ENCODE peak calls at places on chromosomes 7 and 10, in four cellular contexts. One of them, this sample, is unnamed.

GRCh38 chr10:66457629-66458028 is 468.2 kb upstream of the LRRTM3 start:
- DNase-seq in fibroblast of lung: no peak
- DNase-seq in endothelial cell of umbilical vein: no peak
- DNase-seq in mammary epithelial cell: no peak
- DNase-seq in this sample: no peak

GRCh38 chr7:68733219-68734143 is 864.8 kb upstream of the AUTS2 start:
- DNase-seq in fibroblast of lung: no peak
- DNase-seq in endothelial cell of umbilical vein: no peak
- DNase-seq in mammary epithelial cell: no peak
- DNase-seq in this sample: no peak

GRCh38 chr7:20201380-20201779 is 15.8 kb downstream of the MACC1 start:
- DNase-seq in fibroblast of lung: no peak
- DNase-seq in endothelial cell of umbilical vein: no peak
- DNase-seq in mammary epithelial cell: no peak
- DNase-seq in this sample: no peak

GRCh38 chr7:144854839-144855424 is 19.1 kb upstream of the TPK1 start:
- DNase-seq in fibroblast of lung: peak; percentile 59
- DNase-seq in endothelial cell of umbilical vein: peak; percentile 40
- DNase-seq in mammary epithelial cell: peak; percentile 4
- DNase-seq in this sample: no peak

GRCh38 chr7:1940863-1941262 is 270.8 kb downstream of the ELFN1 start:
- DNase-seq in fibroblast of lung: no peak
- DNase-seq in endothelial cell of umbilical vein: no peak
- DNase-seq in mammary epithelial cell: no peak
- DNase-seq in this sample: no peak

GRCh38 chr10:68067029-68067428 is 8.1 kb downstream of the HERC4 start:
- DNase-seq in fibroblast of lung: no peak
- DNase-seq in endothelial cell of umbilical vein: no peak
- DNase-seq in mammary epithelial cell: no peak
- DNase-seq in this sample: no peak

GRCh38 chr10:83515001-83515400 is 624.3 kb upstream of the GHITM start:
- DNase-seq in fibroblast of lung: no peak
- DNase-seq in endothelial cell of umbilical vein: no peak
- DNase-seq in mammary epithelial cell: no peak
- DNase-seq in this sample: no peak

GRCh38 chr7:23106491-23106800 is 861 bp downstream of the KLHL7 start:
- DNase-seq in fibroblast of lung: peak; percentile 30
- DNase-seq in endothelial cell of umbilical vein: no peak
- DNase-seq in mammary epithelial cell: no peak
- DNase-seq in this sample: no peak

GRCh38 chr7:140654661-140655060 is 14.0 kb upstream of the DENND2A start:
- DNase-seq in fibroblast of lung: no peak
- DNase-seq in endothelial cell of umbilical vein: no peak
- DNase-seq in mammary epithelial cell: no peak
- DNase-seq in this sample: no peak

GRCh38 chr10:22364407-22364806 is 19.1 kb downstream of the SPAG6 start:
- DNase-seq in fibroblast of lung: no peak
- DNase-seq in endothelial cell of umbilical vein: no peak
- DNase-seq in mammary epithelial cell: no peak
- DNase-seq in this sample: no peak

GRCh38 chr10:62638062-62638477 is 166.4 kb upstream of the ADO start:
- DNase-seq in fibroblast of lung: peak; percentile 59
- DNase-seq in endothelial cell of umbilical vein: no peak
- DNase-seq in mammary epithelial cell: peak; percentile 70
- DNase-seq in this sample: no peak

GRCh38 chr7:32916006-32916405 is 24.4 kb upstream of the KBTBD2 start:
- DNase-seq in fibroblast of lung: no peak
- DNase-seq in endothelial cell of umbilical vein: no peak
- DNase-seq in mammary epithelial cell: no peak
- DNase-seq in this sample: no peak

GRCh38 chr10:91642831-91643692 is 10.2 kb upstream of the PPP1R3C start:
- DNase-seq in fibroblast of lung: peak; percentile 62
- DNase-seq in endothelial cell of umbilical vein: no peak
- DNase-seq in mammary epithelial cell: peak; percentile 53
- DNase-seq in this sample: no peak

GRCh38 chr10:103793920-103794883 is 61.2 kb downstream of the SH3PXD2A start:
- DNase-seq in fibroblast of lung: no peak
- DNase-seq in endothelial cell of umbilical vein: no peak
- DNase-seq in mammary epithelial cell: no peak
- DNase-seq in this sample: no peak

GRCh38 chr7:40644454-40645188 is 509.8 kb downstream of the SUGCT start:
- DNase-seq in fibroblast of lung: no peak
- DNase-seq in endothelial cell of umbilical vein: no peak
- DNase-seq in mammary epithelial cell: no peak
- DNase-seq in this sample: no peak

GRCh38 chr10:5545778-5546710 is 21.3 kb downstream of the CALML3 start:
- DNase-seq in fibroblast of lung: peak; percentile 95
- DNase-seq in endothelial cell of umbilical vein: peak; percentile 95
- DNase-seq in mammary epithelial cell: peak; percentile 48
- DNase-seq in this sample: no peak

GRCh38 chr10:112624546-112625048 is 177.6 kb downstream of the VTI1A start:
- DNase-seq in fibroblast of lung: no peak
- DNase-seq in endothelial cell of umbilical vein: peak; percentile 6
- DNase-seq in mammary epithelial cell: no peak
- DNase-seq in this sample: no peak

GRCh38 chr7:550881-551614 is 31.4 kb upstream of the PDGFA start:
- DNase-seq in fibroblast of lung: no peak
- DNase-seq in endothelial cell of umbilical vein: no peak
- DNase-seq in mammary epithelial cell: no peak
- DNase-seq in this sample: no peak

GRCh38 chr7:2569421-2569820 is 10.6 kb downstream of the IQCE start:
- DNase-seq in fibroblast of lung: no peak
- DNase-seq in endothelial cell of umbilical vein: no peak
- DNase-seq in mammary epithelial cell: no peak
- DNase-seq in this sample: no peak

GRCh38 chr10:17643339-17643754 is 604 bp upstream of the STAM start:
- DNase-seq in fibroblast of lung: no peak
- DNase-seq in endothelial cell of umbilical vein: no peak
- DNase-seq in mammary epithelial cell: peak; percentile 87
- DNase-seq in this sample: no peak

GRCh38 chr7:73577627-73578341 is 595 bp downstream of the TBL2 start:
- DNase-seq in fibroblast of lung: no peak
- DNase-seq in endothelial cell of umbilical vein: peak; percentile 59
- DNase-seq in mammary epithelial cell: no peak
- DNase-seq in this sample: no peak

GRCh38 chr7:70042533-70042932 is 444.3 kb downstream of the AUTS2 start:
- DNase-seq in fibroblast of lung: peak; percentile 75
- DNase-seq in endothelial cell of umbilical vein: no peak
- DNase-seq in mammary epithelial cell: peak; percentile 11
- DNase-seq in this sample: no peak

GRCh38 chr7:3953946-3954345 is 652.9 kb downstream of the SDK1 start:
- DNase-seq in fibroblast of lung: no peak
- DNase-seq in endothelial cell of umbilical vein: no peak
- DNase-seq in mammary epithelial cell: no peak
- DNase-seq in this sample: no peak

GRCh38 chr7:17405786-17406185 is 107.3 kb downstream of the AHR start:
- DNase-seq in fibroblast of lung: peak; percentile 88
- DNase-seq in endothelial cell of umbilical vein: peak; percentile 87
- DNase-seq in mammary epithelial cell: peak; percentile 86
- DNase-seq in this sample: no peak

GRCh38 chr7:44244282-44244681 is 43.5 kb downstream of the YKT6 start:
- DNase-seq in fibroblast of lung: no peak
- DNase-seq in endothelial cell of umbilical vein: peak; percentile 16
- DNase-seq in mammary epithelial cell: no peak
- DNase-seq in this sample: no peak

GRCh38 chr10:117138838-117139580 is 939 bp upstream of the VAX1 start:
- DNase-seq in fibroblast of lung: no peak
- DNase-seq in endothelial cell of umbilical vein: no peak
- DNase-seq in mammary epithelial cell: no peak
- DNase-seq in this sample: no peak
- TF ChIP-seq CTCF in fibroblast of lung: no peak
- TF ChIP-seq CTCF in endothelial cell of umbilical vein: no peak
- TF ChIP-seq CTCF in mammary epithelial cell: no peak
- TF ChIP-seq CTCF in this sample: no peak

DNA sequence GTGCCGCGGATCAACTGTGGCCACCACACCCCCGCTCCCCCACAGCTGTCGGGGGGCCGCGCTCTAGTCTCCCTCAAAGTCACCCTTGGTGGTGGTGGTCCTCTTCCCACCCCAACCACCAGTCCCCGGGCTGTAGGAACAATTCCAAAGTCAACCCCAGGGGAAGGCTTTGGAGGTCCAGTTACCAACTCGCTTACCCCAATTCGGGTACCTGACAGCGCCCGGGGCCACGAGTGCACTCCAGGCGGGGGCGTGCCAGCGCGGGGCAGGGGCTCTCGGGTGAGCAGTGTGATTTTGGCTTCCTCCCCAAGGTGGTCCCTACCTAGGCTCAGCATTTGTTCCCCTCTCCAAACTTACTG is 584 bp upstream of the ZMIZ1 start:
- DNase-seq in fibroblast of lung: no peak
- DNase-seq in endothelial cell of umbilical vein: peak; percentile 32
- DNase-seq in mammary epithelial cell: no peak
- DNase-seq in this sample: no peak
- H3K9ac ChIP-seq in fibroblast of lung: peak overlapping the region; percentile 51
- H3K9ac ChIP-seq in endothelial cell of umbilical vein: no peak overlapping the region
- H3K9ac ChIP-seq in mammary epithelial cell: no peak overlapping the region
- H3K9ac ChIP-seq in this sample: no peak overlapping the region

GRCh38 chr10:101221479-101222246 is 7.6 kb downstream of the LBX1 start:
- DNase-seq in fibroblast of lung: no peak
- DNase-seq in endothelial cell of umbilical vein: no peak
- DNase-seq in mammary epithelial cell: peak; percentile 87
- DNase-seq in this sample: peak; percentile 63
- TF ChIP-seq EZH2 in fibroblast of lung: peak; percentile 67
- TF ChIP-seq EZH2 in endothelial cell of umbilical vein: no peak
- TF ChIP-seq EZH2 in mammary epithelial cell: no peak
- TF ChIP-seq EZH2 in this sample: no peak

GRCh38 chr7:27929127-27929526 is 189.2 kb downstream of the TAX1BP1 start:
- DNase-seq in fibroblast of lung: no peak
- DNase-seq in endothelial cell of umbilical vein: no peak
- DNase-seq in mammary epithelial cell: no peak
- DNase-seq in this sample: no peak
- TF ChIP-seq CTCF in fibroblast of lung: no peak
- TF ChIP-seq CTCF in endothelial cell of umbilical vein: no peak
- TF ChIP-seq CTCF in mammary epithelial cell: no peak
- TF ChIP-seq CTCF in this sample: no peak

This sample was measured in keratinocyte.